ENCODE peak calls at places on chromosome 21, in four cellular contexts. P is AG04449, Q is left lung, H is ovary. V is an unnamed sample.

GRCh38 chr21:15592271-15592860 is 137.4 kb upstream of the USP25 start:
- DNase-seq in P (no peak), Q (no peak), H (no peak), V (no peak)

GRCh38 chr21:39602793-39603192 is 9.9 kb upstream of the B3GALT5 start:
- DNase-seq in H (no peak), P (no peak), Q (no peak), V (no peak)

GRCh38 chr21:26845066-26845749 is at the start of gene ADAMTS1:
- DNase-seq in H (peak), Q (peak), P (no peak), V (no peak)

GRCh38 chr21:41054206-41054605 is 113.8 kb upstream of the BACE2 start:
- DNase-seq in P (no peak), H (no peak), Q (no peak), V (no peak)

GRCh38 chr21:43906585-43907370 is 41.8 kb downstream of the AGPAT3 start:
- DNase-seq in Q (peak), H (no peak), P (no peak), V (no peak)

GRCh38 chr21:41523175-41523574 is 15.2 kb upstream of the TMPRSS2 start:
- DNase-seq in P (no peak), H (no peak), Q (no peak), V (no peak)

GRCh38 chr21:37223804-37224345 is 43.3 kb downstream of the VPS26C start:
- DNase-seq in P (no peak), H (no peak), Q (no peak), V (no peak)

GRCh38 chr21:41778974-41779600 is 12.2 kb upstream of the RIPK4 start:
- DNase-seq in P (no peak), H (no peak), Q (no peak), V (peak)

GRCh38 chr21:46189213-46189958 is 5.1 kb upstream of the SPATC1L start:
- DNase-seq in P (no peak), Q (no peak), H (no peak), V (no peak)

GRCh38 chr21:38202811-38203210 is 54.0 kb upstream of the KCNJ15 start:
- DNase-seq in H (no peak), Q (no peak), P (no peak), V (no peak)

GRCh38 chr21:41294548-41295231 is 21.9 kb upstream of the FAM3B start:
- DNase-seq in P (no peak), H (no peak), Q (no peak), V (no peak)

GRCh38 chr21:17673261-17674020 is 60.7 kb upstream of the BTG3 start:
- DNase-seq in P (no peak), Q (no peak), H (no peak), V (no peak)

GRCh38 chr21:27693376-27693775 is 726.5 kb upstream of the ADAMTS5 start:
- DNase-seq in P (peak), Q (no peak), H (no peak), V (no peak)

V was measured in CD14-positive monocyte.